ENCODE peak calls at places on chromosomes 6 and 20, in seven cellular contexts. G is GM10248, R is NCI-H1694, P is prostate gland, X is brain microvascular endothelial cell, O is NCI-H524, H is head of caudate nucleus. N is an unnamed sample.

GRCh38 chr6:130274007-130274406 is 51.3 kb upstream of the SAMD3 start:
- DNase-seq in G (no peak), R (no peak), P (no peak), X (no peak), O (no peak), H (no peak), N (no peak)

GRCh38 chr20:63035284-63036185 is 28.8 kb upstream of the BHLHE23 start:
- DNase-seq in G (no peak), R (no peak), P (no peak), X (no peak), O (no peak), H (no peak), N (no peak)

GRCh38 chr20:32474967-32475819 is 109.9 kb downstream of the NOL4L start:
- DNase-seq in G (peak; percentile 82), R (no peak), P (peak; percentile 76), X (peak; percentile 94), O (no peak), H (peak; percentile 82), N (peak; percentile 61)

GRCh38 chr20:46344488-46345162 is 36.3 kb upstream of the CDH22 start:
- DNase-seq in G (no peak), R (no peak), P (no peak), X (no peak), O (no peak), H (no peak), N (no peak)

GRCh38 chr20:49534314-49534713 is 33.6 kb downstream of the PTGIS start:
- DNase-seq in G (peak; percentile 73), R (peak; percentile 87), P (peak; percentile 46), X (peak; percentile 49), O (peak; percentile 41), H (peak; percentile 67), N (peak; percentile 36)

GRCh38 chr6:91476000-91476399 is 889.1 kb upstream of the MAP3K7 start:
- DNase-seq in G (peak; percentile 8), R (peak; percentile 8), P (no peak), X (peak; percentile 75), O (peak; percentile 78), H (peak; percentile 15), N (peak; percentile 29)

GRCh38 chr6:55069132-55069781 is 105.1 kb upstream of the HCRTR2 start:
- DNase-seq in G (no peak), R (peak; percentile 35), P (peak; percentile 19), X (peak; percentile 18), O (peak; percentile 1), H (peak; percentile 25), N (peak; percentile 59)

GRCh38 chr20:49787371-49788357 is 25.0 kb upstream of the SLC9A8 start:
- DNase-seq in G (no peak), R (no peak), P (no peak), X (no peak), O (no peak), H (no peak), N (no peak)

GRCh38 chr6:89567635-89568390 is 70.7 kb downstream of the LYRM2 start:
- DNase-seq in G (no peak), R (no peak), P (no peak), X (no peak), O (no peak), H (no peak), N (no peak)

GRCh38 chr6:150328744-150329400 is 39.9 kb upstream of the IYD start:
- DNase-seq in G (no peak), R (no peak), P (no peak), X (no peak), O (no peak), H (no peak), N (no peak)

GRCh38 chr6:108518714-108519576 is 41.8 kb upstream of the FOXO3 start:
- DNase-seq in G (no peak), R (peak; percentile 1), P (no peak), X (peak; percentile 35), O (no peak), H (no peak), N (no peak)

GRCh38 chr6:49326337-49326736 is 136.7 kb downstream of the MMUT start:
- DNase-seq in G (no peak), R (no peak), P (no peak), X (peak; percentile 35), O (no peak), H (no peak), N (no peak)

GRCh38 chr6:43636312-43636667 is 650 bp downstream of the MAD2L1BP start:
- DNase-seq in G (no peak), R (no peak), P (no peak), X (peak; percentile 14), O (no peak), H (no peak), N (no peak)

GRCh38 chr6:148223424-148223842 is 119.2 kb upstream of the SASH1 start:
- DNase-seq in G (no peak), R (no peak), P (no peak), X (peak; percentile 65), O (no peak), H (no peak), N (peak; percentile 78)

GRCh38 chr20:3777726-3778629 is 3.3 kb downstream of the SPEF1 start:
- DNase-seq in G (peak; percentile 62), R (peak; percentile 53), P (no peak), X (peak; percentile 11), O (peak; percentile 31), H (peak; percentile 59), N (no peak)

GRCh38 chr6:150719099-150719767 is 119.5 kb downstream of the PLEKHG1 start:
- DNase-seq in G (no peak), R (no peak), P (no peak), X (no peak), O (peak; percentile 64), H (no peak), N (no peak)

GRCh38 chr20:19968488-19969073 is 48.6 kb upstream of the NAA20 start:
- DNase-seq in G (no peak), R (no peak), P (no peak), X (no peak), O (no peak), H (no peak), N (no peak)

GRCh38 chr20:420721-421574 is 12.8 kb downstream of the RBCK1 start:
- DNase-seq in G (peak; percentile 35), R (no peak), P (no peak), X (no peak), O (no peak), H (no peak), N (no peak)

GRCh38 chr6:122726649-122727048 is 52.9 kb upstream of the FABP7 start:
- DNase-seq in G (no peak), R (no peak), P (no peak), X (peak; percentile 18), O (peak; percentile 16), H (no peak), N (no peak)

GRCh38 chr20:45041464-45042337 is 59.2 kb downstream of the KCNS1 start:
- DNase-seq in G (no peak), R (no peak), P (no peak), X (peak; percentile 31), O (no peak), H (no peak), N (peak; percentile 11)

GRCh38 chr6:141077355-141078333 is 1055.1 kb upstream of the GJE1 start:
- DNase-seq in G (no peak), R (no peak), P (no peak), X (peak; percentile 7), O (peak; percentile 3), H (no peak), N (no peak)

GRCh38 chr20:61924211-61924857 is 141.3 kb downstream of the TAF4 start:
- DNase-seq in G (no peak), R (no peak), P (no peak), X (no peak), O (no peak), H (no peak), N (no peak)

GRCh38 chr6:37988131-37988530 is 168.6 kb downstream of the ZFAND3 start:
- DNase-seq in G (no peak), R (no peak), P (no peak), X (peak; percentile 63), O (no peak), H (no peak), N (no peak)

GRCh38 chr6:6566766-6567165 is 21.8 kb upstream of the LY86 start:
- DNase-seq in G (no peak), R (no peak), P (no peak), X (no peak), O (no peak), H (no peak), N (no peak)

GRCh38 chr20:2754426-2754825 is 46.0 kb downstream of the CPXM1 start:
- DNase-seq in G (no peak), R (no peak), P (peak; percentile 41), X (no peak), O (no peak), H (no peak), N (no peak)